ENCODE peak calls at places on chromosomes 1 and 21, in four cellular contexts. L is SK-N-MC, J is SK-N-SH, Z is transverse colon. B is an unnamed sample.

GRCh38 chr1:207214453-207214852 is 107.0 kb upstream of the CD55 start:
- DNase-seq in L (no peak), J (no peak), Z (no peak), B (no peak)

GRCh38 chr1:210815641-210816040 is 318.3 kb downstream of the KCNH1 start:
- DNase-seq in Z (no peak), L (no peak), J (no peak), B (no peak)

GRCh38 chr21:24272527-24272938 is 1334.7 kb downstream of the MRPL39 start:
- DNase-seq in Z (no peak), J (no peak), L (no peak), B (no peak)

GRCh38 chr1:68051475-68051874 is 1.0 kb upstream of the DIRAS3 start:
- DNase-seq in Z (no peak), J (peak; percentile 78), L (no peak), B (peak; percentile 69)

GRCh38 chr1:20652300-20652699 is 8.9 kb downstream of the DDOST start:
- DNase-seq in Z (no peak), L (no peak), J (no peak), B (no peak)

GRCh38 chr1:59361766-59362165 is 64.9 kb downstream of the FGGY start:
- DNase-seq in L (no peak), J (no peak), Z (no peak), B (peak; percentile 54)

GRCh38 chr1:207856276-207857023 is 54.5 kb downstream of the CD34 start:
- DNase-seq in J (no peak), L (no peak), Z (no peak), B (no peak)

GRCh38 chr1:159799446-159799985 is 2.6 kb upstream of the FCRL6 start:
- DNase-seq in L (no peak), Z (no peak), J (no peak), B (no peak)

GRCh38 chr1:60978421-60979357 is 103.7 kb upstream of the NFIA start:
- DNase-seq in L (peak; percentile 22), J (peak; percentile 32), Z (peak; percentile 21), B (no peak)

GRCh38 chr1:72997041-72997440 is 714.7 kb upstream of the NEGR1 start:
- DNase-seq in L (no peak), J (no peak), Z (no peak), B (no peak)

GRCh38 chr1:184562801-184563200 is 176.0 kb downstream of the C1orf21 start:
- DNase-seq in L (no peak), J (no peak), Z (no peak), B (no peak)

GRCh38 chr1:211648336-211648735 is 27.1 kb downstream of the NEK2 start:
- DNase-seq in L (no peak), Z (peak; percentile 58), J (no peak), B (no peak)

GRCh38 chr21:43855955-43856354 is 9.1 kb upstream of the AGPAT3 start:
- DNase-seq in Z (no peak), J (no peak), L (no peak), B (no peak)

GRCh38 chr1:145778146-145778540 is 45.8 kb downstream of the RNF115 start:
- DNase-seq in Z (no peak), L (no peak), J (no peak), B (no peak)

GRCh38 chr1:54309631-54310366 is 96.4 kb downstream of the SSBP3 start:
- DNase-seq in J (no peak), L (no peak), Z (no peak), B (no peak)

GRCh38 chr1:8047686-8048522 is 21.8 kb upstream of the ERRFI1 start:
- DNase-seq in Z (no peak), J (peak; percentile 40), L (peak; percentile 99), B (peak; percentile 95)

GRCh38 chr1:23555225-23555801 is 4.0 kb downstream of the ID3 start:
- DNase-seq in J (no peak), Z (peak; percentile 41), L (no peak), B (peak; percentile 64)

GRCh38 chr1:8627728-8628127 is 189.7 kb downstream of the RERE start:
- DNase-seq in L (no peak), J (no peak), Z (no peak), B (no peak)

GRCh38 chr1:205942631-205943159 is 561 bp downstream of the SLC26A9 start:
- DNase-seq in L (no peak), Z (no peak), J (no peak), B (no peak)

GRCh38 chr1:160620942-160621632 is 25.8 kb downstream of the SLAMF1 start:
- DNase-seq in Z (no peak), L (no peak), J (no peak), B (no peak)

GRCh38 chr1:7313081-7313546 is 458.0 kb upstream of the VAMP3 start:
- DNase-seq in J (peak; percentile 72), Z (no peak), L (no peak), B (peak; percentile 60)

GRCh38 chr1:17433261-17433660 is 6.2 kb downstream of the RCC2 start:
- DNase-seq in Z (no peak), L (no peak), J (no peak), B (no peak)
- H3K36me3 ChIP-seq in Z (peaks cover 3% of the 10 kb centered on the region), L (peaks cover 84% of the 10 kb centered on the region), J (peaks cover 30% of the 10 kb centered on the region), B (peaks cover 26% of the 10 kb centered on the region)

DNA sequence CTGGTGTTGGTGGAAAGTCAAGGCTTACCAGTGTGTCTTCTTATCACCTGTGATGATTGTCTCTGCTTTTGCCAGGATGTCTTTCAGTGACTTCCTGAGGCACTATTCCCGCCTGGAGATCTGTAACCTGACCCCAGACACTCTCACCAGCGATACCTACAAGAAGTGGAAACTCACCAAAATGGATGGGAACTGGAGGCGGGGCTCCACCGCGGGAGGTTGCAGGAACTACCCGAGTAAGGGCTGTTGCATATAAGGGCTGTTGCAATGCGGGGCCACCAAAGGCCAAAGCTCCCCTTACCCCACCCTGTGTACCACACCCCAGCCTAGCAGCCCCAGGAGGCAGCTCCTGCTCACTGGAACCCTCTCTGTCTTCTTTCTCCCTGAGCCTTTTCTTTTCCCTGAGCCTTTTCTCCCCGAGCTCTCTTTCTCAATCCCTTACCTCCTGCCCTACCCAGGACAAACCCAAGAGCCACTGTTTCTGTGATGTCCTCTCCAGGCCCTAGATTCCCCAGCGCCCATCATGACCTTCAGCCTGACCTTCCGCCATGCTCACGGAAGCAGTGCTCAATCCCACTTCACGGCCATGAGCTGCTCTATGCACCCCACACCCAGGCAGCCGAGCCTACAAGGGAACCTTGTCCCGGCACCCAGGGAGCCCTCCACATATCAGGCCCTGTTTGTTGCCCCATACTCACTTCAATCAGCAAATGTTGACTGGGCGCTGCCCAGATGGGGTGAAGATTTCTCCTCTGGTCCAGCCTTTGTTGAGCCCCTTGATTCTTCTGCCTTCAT is 40.6 kb downstream of the CAPN2 start:
- DNase-seq in Z (no peak), J (no peak), L (no peak), B (no peak)
- H3K36me3 ChIP-seq in Z (peaks cover 54% of the 10 kb centered on the region), J (peaks cover 65% of the 10 kb centered on the region), L (peaks cover 5% of the 10 kb centered on the region), B (peaks cover 85% of the 10 kb centered on the region)

DNA sequence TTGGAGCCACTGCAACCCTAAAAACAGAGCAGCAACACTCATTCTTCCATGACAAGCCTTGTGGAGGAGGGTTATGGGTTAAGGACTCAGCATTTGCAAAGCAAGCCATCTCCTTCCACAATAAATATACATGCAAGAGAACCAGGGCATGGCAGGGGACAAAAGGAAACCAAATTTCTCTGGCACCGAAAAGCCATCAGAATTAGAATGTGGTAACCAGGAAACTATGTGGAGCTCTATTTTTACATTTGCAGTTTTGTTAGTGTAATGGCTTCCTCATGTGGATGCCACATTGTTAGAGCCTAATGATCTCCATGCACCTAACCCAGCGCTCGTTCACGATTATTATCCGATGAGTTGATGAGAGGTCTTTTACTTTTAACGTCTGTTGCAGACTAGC is 91.7 kb downstream of the NAV1 start:
- DNase-seq in J (no peak), L (no peak), Z (no peak), B (no peak)
- H3K36me3 ChIP-seq in J (peaks cover 67% of the 10 kb centered on the region), L (no peaks in the 10 kb centered on the region), Z (no peaks in the 10 kb centered on the region), B (peaks cover 26% of the 10 kb centered on the region)

DNA sequence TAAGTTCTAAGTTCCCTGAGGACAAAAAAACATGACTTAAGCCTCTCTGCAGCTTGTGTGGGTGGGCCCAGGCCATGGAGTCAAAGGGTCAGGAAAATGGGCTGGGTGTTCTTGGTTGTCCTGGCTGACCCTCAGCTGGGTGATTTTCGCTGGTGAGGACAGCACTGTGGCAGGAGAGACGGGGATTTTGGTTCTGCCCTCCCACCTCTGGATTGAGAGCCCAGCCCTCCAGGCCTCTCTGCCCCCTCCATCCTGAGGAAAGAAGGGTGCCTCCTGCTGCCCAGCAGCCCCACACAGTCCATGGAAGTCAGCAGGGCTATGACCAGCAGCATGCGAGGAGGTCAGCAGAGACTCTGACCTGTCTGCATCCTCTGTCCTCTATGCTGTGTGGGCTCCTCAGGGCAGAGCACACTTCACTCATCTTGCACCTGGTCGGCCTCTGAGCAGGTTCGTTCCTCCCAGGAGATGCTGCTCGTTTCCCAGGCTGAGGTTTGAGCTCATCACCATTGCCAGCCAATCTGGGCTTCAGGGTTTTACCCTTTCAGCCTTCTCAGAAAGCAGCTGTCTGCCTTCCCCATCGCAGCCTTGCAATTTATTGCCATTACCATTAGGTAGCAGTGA is 26.5 kb downstream of the PHGDH start:
- DNase-seq in J (no peak), Z (no peak), L (no peak), B (no peak)
- H3K36me3 ChIP-seq in J (peaks cover 7% of the 10 kb centered on the region), Z (no peaks in the 10 kb centered on the region), L (peaks cover 100% of the 10 kb centered on the region), B (peaks cover 10% of the 10 kb centered on the region)

DNA sequence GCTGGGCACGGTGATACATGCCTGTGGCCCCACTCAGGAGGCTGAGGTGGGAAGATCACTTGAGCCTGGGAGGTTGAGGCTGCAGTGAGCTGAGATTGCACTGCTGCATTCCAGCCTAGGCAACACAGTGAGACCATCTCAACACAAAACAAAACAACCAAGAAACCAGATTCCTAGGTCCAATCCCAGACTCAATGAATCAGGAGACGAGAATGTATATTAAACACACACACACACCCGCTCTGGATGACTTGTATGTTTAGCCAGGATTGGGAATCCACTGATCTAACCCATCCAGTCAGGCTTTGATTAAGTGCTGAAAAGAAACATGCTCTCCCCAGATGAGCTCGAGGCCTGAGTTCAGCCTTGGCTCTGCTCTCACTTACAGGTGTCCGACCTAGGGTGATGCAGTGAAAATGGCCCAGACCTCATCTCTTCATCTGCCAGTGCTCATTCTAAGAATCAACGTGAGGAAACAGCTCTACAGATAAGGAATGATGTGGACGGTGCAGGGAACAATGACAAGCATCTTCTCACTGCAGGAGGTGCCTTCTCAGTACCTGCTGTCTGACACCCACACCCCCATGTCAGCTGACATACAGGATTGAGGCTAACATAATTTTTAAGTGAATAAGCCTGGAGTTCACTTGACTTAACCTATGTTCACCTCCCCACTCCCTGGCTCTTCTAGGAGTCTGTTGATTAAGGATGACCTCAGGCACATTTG is 15.3 kb upstream of the SRSF4 start:
- DNase-seq in L (no peak), J (no peak), Z (no peak), B (peak; percentile 88)
- H3K36me3 ChIP-seq in L (peaks cover 34% of the 10 kb centered on the region), J (peaks cover 26% of the 10 kb centered on the region), Z (peaks cover 3% of the 10 kb centered on the region), B (peaks cover 17% of the 10 kb centered on the region)